ENCODE peak calls at places on chromosomes 5 and 9, in six cellular contexts. C is activated CD8-positive, alpha-beta memory T cell treated with anti-CD3 and anti-CD28 coated beads for 48 hours; D is putamen; M is NCI-H82; F is globus pallidus; L is mucosa of descending colon. T is an unnamed sample.

GRCh38 chr5:56279979-56280378 is 46.8 kb upstream of the ANKRD55 start:
- DNase-seq in C (no peak), D (no peak), M (no peak), F (no peak), L (no peak), T (no peak)

GRCh38 chr5:115685966-115686691 is 60.3 kb upstream of the TMED7 start:
- DNase-seq in C (no peak), D (no peak), M (no peak), F (no peak), L (no peak), T (no peak)

GRCh38 chr5:172002310-172002709 is 4.1 kb downstream of the FBXW11 start:
- DNase-seq in C (no peak), D (no peak), M (peak), F (no peak), L (no peak), T (no peak)

GRCh38 chr5:131263648-131264452 is at the start of gene CDC42SE2:
- DNase-seq in C (peak), D (peak), M (peak), F (peak), L (peak), T (peak)

GRCh38 chr9:137307255-137308101 is 5.4 kb upstream of the NRARP start:
- DNase-seq in C (no peak), D (no peak), M (no peak), F (no peak), L (peak), T (no peak)

GRCh38 chr9:91515074-91515687 is 91.5 kb upstream of the NFIL3 start:
- DNase-seq in C (no peak), D (peak), M (peak), F (peak), L (no peak), T (no peak)

GRCh38 chr9:6680797-6681146 is 35.2 kb upstream of the GLDC start:
- DNase-seq in C (peak), D (peak), M (peak), F (peak), L (no peak), T (peak)

GRCh38 chr9:14298607-14299022 is 15.3 kb downstream of the NFIB start:
- DNase-seq in C (no peak), D (no peak), M (no peak), F (no peak), L (no peak), T (no peak)

GRCh38 chr9:127837346-127837745 is 17.1 kb downstream of the ENG start:
- DNase-seq in C (no peak), D (no peak), M (no peak), F (no peak), L (no peak), T (no peak)

GRCh38 chr5:96726802-96727201 is 64.6 kb downstream of the CAST start:
- DNase-seq in C (no peak), D (no peak), M (no peak), F (no peak), L (no peak), T (no peak)

GRCh38 chr9:81244631-81245030 is 444.7 kb downstream of the TLE1 start:
- DNase-seq in C (no peak), D (no peak), M (no peak), F (no peak), L (no peak), T (no peak)

GRCh38 chr5:116360008-116360853 is 214.4 kb downstream of the SEMA6A start:
- DNase-seq in C (no peak), D (no peak), M (no peak), F (peak), L (no peak), T (no peak)

GRCh38 chr5:36606437-36607113 is at the start of gene SLC1A3:
- DNase-seq in C (peak), D (peak), M (peak), F (peak), L (peak), T (peak)

GRCh38 chr5:139138790-139139189 is 59.4 kb downstream of the SIL1 start:
- DNase-seq in C (no peak), D (peak), M (no peak), F (no peak), L (no peak), T (no peak)

GRCh38 chr5:9348296-9348996 is 197.4 kb downstream of the SEMA5A start:
- DNase-seq in C (no peak), D (no peak), M (no peak), F (no peak), L (no peak), T (no peak)

GRCh38 chr9:133162802-133163558 is 734 bp downstream of the GBGT1 start:
- DNase-seq in C (no peak), D (no peak), M (peak), F (no peak), L (no peak), T (no peak)

GRCh38 chr5:6961123-6961522 is 247.9 kb downstream of the TENT4A start:
- DNase-seq in C (no peak), D (no peak), M (no peak), F (no peak), L (no peak), T (no peak)

GRCh38 chr5:171418982-171419662 is at the start of gene FGF18:
- DNase-seq in C (no peak), D (no peak), M (peak), F (no peak), L (peak), T (peak)

GRCh38 chr9:130837644-130838043 is 2.6 kb downstream of the ABL1 start:
- DNase-seq in C (no peak), D (no peak), M (no peak), F (no peak), L (no peak), T (no peak)

GRCh38 chr5:171615201-171616001 is 170.2 kb upstream of the SMIM23 start:
- DNase-seq in C (no peak), D (no peak), M (peak), F (no peak), L (no peak), T (peak)

T was measured in mesothelial cell of epicardium.